ENCODE peak calls at places on chromosomes 16 and 17, in six cellular contexts. R is BJ, C is T-cell, M is HAP-1, H is heart right ventricle, G is T-helper 9 cell. V is an unnamed sample.

GRCh38 chr17:82948081-82948511 is 108.3 kb upstream of the ZNF750 start:
- DNase-seq in M (no peak), C (no peak), R (no peak), G (no peak), H (no peak), V (no peak)

GRCh38 chr17:18301081-18301480 is 13.7 kb downstream of the TOP3A start:
- DNase-seq in R (no peak), H (no peak), C (no peak), M (no peak), G (no peak), V (no peak)

GRCh38 chr16:19008245-19008644 is 24.5 kb downstream of the TMC7 start:
- DNase-seq in C (no peak), H (no peak), G (no peak), R (peak), M (no peak), V (no peak)

GRCh38 chr17:51702963-51703362 is 442.6 kb downstream of the UTP18 start:
- DNase-seq in C (no peak), R (no peak), G (no peak), H (no peak), M (no peak), V (no peak)

GRCh38 chr16:28917095-28917494 is 7.9 kb downstream of the RABEP2 start:
- DNase-seq in M (no peak), C (no peak), H (no peak), R (no peak), G (no peak), V (no peak)

GRCh38 chr17:17849147-17849820 is 12.5 kb upstream of the SREBF1 start:
- DNase-seq in C (peak), R (no peak), G (peak), M (no peak), H (peak), V (no peak)

GRCh38 chr17:65604070-65604469 is 42.6 kb upstream of the AXIN2 start:
- DNase-seq in R (no peak), H (no peak), G (no peak), C (no peak), M (no peak), V (no peak)

GRCh38 chr16:87486282-87486681 is 6.5 kb downstream of the ZCCHC14 start:
- DNase-seq in C (no peak), G (no peak), M (no peak), R (no peak), H (no peak), V (no peak)

GRCh38 chr16:6835941-6836340 is 496.7 kb upstream of the RBFOX1 start:
- DNase-seq in H (no peak), G (no peak), C (no peak), M (no peak), R (no peak), V (no peak)

GRCh38 chr17:78995761-78996451 is 13.7 kb downstream of the CANT1 start:
- DNase-seq in C (no peak), G (no peak), R (no peak), H (no peak), M (no peak), V (no peak)

GRCh38 chr17:5797447-5797846 is 213.1 kb upstream of the NLRP1 start:
- DNase-seq in G (no peak), C (no peak), H (no peak), R (no peak), M (no peak), V (no peak)

GRCh38 chr17:1752425-1752941 is 9.4 kb upstream of the SERPINF1 start:
- DNase-seq in R (no peak), M (no peak), C (no peak), G (no peak), H (no peak), V (peak)

GRCh38 chr17:31758646-31759045 is 100.4 kb downstream of the COPRS start:
- DNase-seq in M (no peak), H (no peak), R (no peak), C (no peak), G (no peak), V (no peak)

GRCh38 chr17:78042542-78042941 is 84.0 kb downstream of the TNRC6C start:
- DNase-seq in M (no peak), G (no peak), H (no peak), C (no peak), R (no peak), V (no peak)

GRCh38 chr16:19601083-19601976 is 45.8 kb downstream of the VPS35L start:
- DNase-seq in H (no peak), G (peak), M (peak), C (peak), R (no peak), V (no peak)

GRCh38 chr16:28291651-28292626 is at the start of gene SBK1:
- DNase-seq in R (no peak), H (peak), C (peak), G (peak), M (peak), V (no peak)

GRCh38 chr17:50577451-50577954 is 17.0 kb downstream of the CACNA1G start:
- DNase-seq in C (no peak), R (no peak), M (no peak), H (no peak), G (no peak), V (no peak)

V was measured in iPS DF 19.7.